ENCODE peak calls at places on chromosomes 13 and 19, in six cellular contexts. O, N, Q, A, E and W are unnamed samples.

GRCh38 chr19:21434967-21435544 is 38.1 kb downstream of the ZNF493 start:
- DNase-seq in E (no peak), A (no peak), N (no peak), Q (no peak), O (no peak), W (no peak)

GRCh38 chr13:106721599-106721998 is 153.7 kb upstream of the ARGLU1 start:
- DNase-seq in Q (no peak), A (no peak), E (no peak), N (no peak), O (no peak), W (no peak)

GRCh38 chr19:44072543-44073401 is 813 bp downstream of the ZNF284 start:
- DNase-seq in A (no peak), E (no peak), O (no peak), N (no peak), Q (no peak), W (no peak)

GRCh38 chr13:42660367-42660965 is 86.5 kb downstream of the TNFSF11 start:
- DNase-seq in Q (no peak), E (no peak), A (no peak), N (no peak), O (no peak), W (no peak)

GRCh38 chr19:45713141-45713540 is 17.6 kb downstream of the FBXO46 start:
- DNase-seq in A (no peak), E (no peak), O (no peak), N (no peak), Q (peak; percentile 82), W (no peak)

GRCh38 chr13:25085125-25085742 is 10.7 kb upstream of the PABPC3 start:
- DNase-seq in N (no peak), Q (no peak), O (no peak), A (peak; percentile 3), E (peak; percentile 10), W (peak; percentile 50)

GRCh38 chr13:114066956-114067355 is 65.5 kb downstream of the RASA3 start:
- DNase-seq in O (no peak), N (no peak), A (no peak), E (no peak), Q (peak; percentile 41), W (no peak)

GRCh38 chr13:27259831-27260230 is 8.5 kb downstream of the RPL21 start:
- DNase-seq in N (no peak), E (no peak), Q (no peak), O (no peak), A (no peak), W (no peak)

GRCh38 chr13:57630661-57631606 is 610 bp upstream of the PCDH17 start:
- DNase-seq in A (no peak), O (no peak), Q (peak; percentile 26), N (no peak), E (peak; percentile 58), W (no peak)

GRCh38 chr19:57106646-57107235 is 13.0 kb upstream of the USP29 start:
- DNase-seq in N (peak; percentile 82), E (no peak), O (no peak), A (no peak), Q (no peak), W (no peak)

GRCh38 chr19:13241321-13242104 is 91.3 kb downstream of the IER2 start:
- DNase-seq in O (no peak), E (no peak), Q (no peak), N (no peak), A (no peak), W (no peak)
- TF ChIP-seq CTCF in O (no peak), E (no peak), Q (no peak), N (peak; percentile 8), A (no peak), W (no peak)

GRCh38 chr13:20711301-20712044 is 8.0 kb downstream of the IL17D start:
- DNase-seq in O (no peak), N (no peak), A (no peak), E (no peak), Q (no peak), W (no peak)
- TF ChIP-seq CTCF in O (no peak), N (peak; percentile 17), A (no peak), E (peak; percentile 11), Q (no peak), W (no peak)

GRCh38 chr19:38792250-38793111 is 3.5 kb downstream of the LGALS7B start:
- DNase-seq in N (no peak), O (no peak), A (no peak), Q (no peak), E (no peak), W (peak; percentile 83)
- TF ChIP-seq CTCF in N (no peak), O (peak; percentile 61), A (peak; percentile 15), Q (no peak), E (peak; percentile 52), W (peak; percentile 78)

GRCh38 chr19:31560771-31561080 is 211.5 kb upstream of the TSHZ3 start:
- DNase-seq in N (no peak), A (no peak), O (no peak), Q (no peak), E (no peak), W (no peak)

GRCh38 chr19:31559494-31559893 is 210.3 kb upstream of the TSHZ3 start:
- DNase-seq in Q (no peak), N (no peak), A (no peak), E (no peak), O (no peak), W (no peak)

GRCh38 chr19:31567776-31568175 is 218.5 kb upstream of the TSHZ3 start:
- DNase-seq in E (no peak), O (no peak), N (no peak), Q (no peak), A (no peak), W (no peak)

GRCh38 chr19:31560021-31560770 is 211.0 kb upstream of the TSHZ3 start:
- DNase-seq in O (no peak), Q (no peak), E (no peak), N (no peak), A (no peak), W (no peak)

DNA sequence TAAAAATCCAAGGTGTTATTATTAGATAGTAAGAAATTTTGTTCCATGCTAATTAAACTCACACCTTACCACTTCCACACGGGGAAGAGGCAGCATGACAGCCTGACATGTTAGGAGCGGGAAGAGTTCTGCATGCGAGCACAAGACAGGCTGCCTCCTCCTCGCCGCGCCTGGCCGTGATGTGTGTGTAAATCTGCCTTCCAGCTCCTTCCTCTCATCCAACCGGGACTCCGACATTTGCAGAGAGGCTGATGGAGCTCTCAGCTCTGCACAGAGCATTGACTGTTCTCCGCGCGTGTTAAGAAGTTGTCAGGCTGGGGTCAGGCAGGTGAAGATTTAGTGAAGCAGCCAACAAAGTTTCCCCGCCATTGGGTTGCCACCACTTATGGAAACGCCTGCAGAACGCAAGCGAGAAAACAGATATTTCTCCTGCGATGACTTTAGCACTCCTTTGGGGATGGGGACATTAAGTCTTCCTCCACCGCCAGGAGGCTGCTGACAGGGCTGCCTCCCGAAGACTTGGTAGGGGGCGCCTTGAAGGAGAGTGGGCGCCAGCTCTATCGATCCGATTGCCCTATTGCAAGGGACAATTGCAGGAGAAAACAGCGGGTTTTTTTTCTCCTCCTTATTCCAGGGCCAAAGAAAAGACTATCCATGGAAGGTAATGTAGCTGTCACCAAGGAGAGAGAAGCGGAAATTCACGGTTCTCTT is 213.8 kb upstream of the TSHZ3 start:
- DNase-seq in O (no peak), E (no peak), N (no peak), A (no peak), Q (no peak), W (no peak)
- TF ChIP-seq CTCF in O (no peak), E (no peak), N (no peak), A (no peak), Q (no peak), W (no peak)

DNA sequence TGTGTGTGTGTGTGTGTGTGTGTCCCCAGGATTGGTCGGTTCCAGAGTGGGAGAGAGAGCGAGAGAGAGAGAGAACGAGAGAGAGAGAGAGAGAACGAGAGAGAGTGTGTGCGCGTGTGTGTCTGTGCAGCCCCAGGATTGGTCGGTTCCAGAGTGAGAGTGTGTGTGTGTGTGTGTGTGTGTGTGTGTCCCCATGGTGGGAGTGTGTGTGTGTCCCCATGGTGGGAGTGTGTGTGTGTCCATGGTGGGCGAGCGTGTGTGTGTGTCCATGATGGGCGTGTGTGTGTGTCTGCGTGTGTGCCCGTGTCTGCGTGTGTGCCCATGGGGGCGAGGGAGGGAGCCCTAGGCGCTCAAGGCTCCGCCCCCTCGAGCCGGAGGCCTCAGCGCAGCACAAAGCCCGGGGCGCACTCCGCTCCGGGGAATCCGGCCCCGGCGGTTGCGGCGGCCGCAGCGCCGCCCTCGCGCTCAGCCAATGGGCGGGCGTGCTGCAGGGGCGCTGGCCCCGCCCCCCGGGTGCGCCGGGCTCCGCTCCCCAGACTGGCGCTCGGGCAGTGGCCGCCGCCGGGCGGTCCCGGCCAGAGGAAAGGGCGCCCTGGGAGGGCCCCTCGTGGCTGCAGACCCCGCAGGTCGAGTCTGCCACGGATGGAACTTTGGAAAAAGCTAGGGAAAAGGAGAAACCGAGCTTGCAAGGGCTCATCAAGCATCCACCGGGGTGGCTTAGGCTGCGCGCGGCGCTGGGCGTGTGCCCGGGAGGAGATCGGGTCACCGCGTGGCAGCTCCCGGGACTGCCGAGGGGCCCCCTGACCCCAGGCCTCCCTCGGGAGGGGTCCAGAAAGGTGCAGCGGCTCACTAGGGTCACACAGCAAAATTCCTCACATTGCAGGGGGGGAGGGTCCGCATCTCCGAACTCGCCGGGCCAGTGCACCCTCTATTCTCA is 96.2 kb downstream of the INSR start:
- DNase-seq in A (peak; percentile 86), E (peak; percentile 62), Q (peak; percentile 97), N (peak; percentile 96), O (peak; percentile 86), W (peak; percentile 94)
- TF ChIP-seq CTCF in A (no peak), E (no peak), Q (peak; percentile 31), N (no peak), O (peak; percentile 52), W (peak; percentile 12)

DNA sequence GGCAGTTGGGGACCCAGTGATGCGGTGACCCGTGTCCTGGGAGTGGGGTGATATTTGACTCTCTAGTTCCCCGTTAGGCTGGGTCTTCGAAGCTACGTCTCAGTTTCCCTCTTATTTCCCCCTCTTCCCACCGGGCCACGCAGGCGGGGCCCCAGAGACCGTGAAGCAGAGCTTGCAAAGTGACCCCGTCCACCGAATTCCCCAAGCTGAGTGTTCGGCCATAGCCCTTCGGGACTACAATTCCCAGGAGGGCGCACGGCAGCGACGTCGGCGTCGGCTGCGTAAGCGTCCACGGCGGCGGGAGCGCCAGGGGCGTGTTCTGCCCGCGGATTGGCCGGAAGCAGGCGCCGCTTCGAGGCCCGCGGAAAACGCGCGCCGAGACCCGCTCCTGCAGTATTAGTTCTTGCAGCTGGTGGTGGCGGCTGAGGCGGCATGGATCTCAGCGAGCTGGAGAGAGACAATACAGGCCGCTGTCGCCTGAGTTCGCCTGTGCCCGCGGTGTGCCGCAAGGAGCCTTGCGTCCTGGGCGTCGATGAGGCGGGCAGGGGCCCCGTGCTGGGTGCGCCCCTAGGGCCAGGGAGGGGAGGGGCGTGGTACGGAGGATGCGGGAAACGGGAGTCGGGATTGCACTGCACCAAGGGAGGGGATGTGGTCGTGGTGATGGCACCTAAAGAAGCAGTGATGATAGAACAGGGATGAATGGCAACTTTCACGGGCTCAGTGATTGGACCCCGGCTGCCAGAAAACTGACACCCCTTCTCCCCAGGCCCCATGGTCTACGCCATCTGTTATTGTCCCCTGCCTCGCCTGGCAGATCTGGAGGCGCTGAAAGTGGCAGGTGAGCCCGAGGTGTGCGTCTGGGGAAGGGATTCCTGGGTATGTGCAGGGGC is at the start of gene RNASEH2A:
- DNase-seq in N (peak; percentile 97), O (peak; percentile 86), Q (peak; percentile 95), E (peak; percentile 65), A (peak; percentile 49), W (peak; percentile 89)
- TF ChIP-seq CTCF in N (no peak), O (no peak), Q (no peak), E (no peak), A (no peak), W (no peak)